ENCODE peak calls at places on chromosome 18, in eight cellular contexts. Q, J, V, B, K, L, E and D are unnamed samples.

GRCh38 chr18:47100214-47100831 is 50.0 kb downstream of the HDHD2 start:
- DNase-seq in L (no peak), Q (peak; percentile 48), V (peak; percentile 22), B (peak; percentile 44), K (peak; percentile 73), E (peak; percentile 39), J (peak; percentile 62), D (no peak)

GRCh38 chr18:29418136-29418535 is 1241.2 kb upstream of the CDH2 start:
- DNase-seq in V (no peak), J (peak; percentile 89), E (no peak), Q (peak; percentile 11), B (no peak), K (no peak), L (peak; percentile 4), D (peak; percentile 17)

GRCh38 chr18:45617284-45617683 is 2.0 kb downstream of the SLC14A2 start:
- DNase-seq in V (peak; percentile 17), K (peak; percentile 18), L (peak; percentile 76), J (peak; percentile 90), E (peak; percentile 74), B (peak; percentile 88), Q (peak; percentile 72), D (peak; percentile 37)

GRCh38 chr18:8374652-8375051 is 234.6 kb upstream of the RAB12 start:
- DNase-seq in Q (no peak), V (no peak), B (no peak), E (no peak), L (no peak), K (no peak), J (peak; percentile 13), D (no peak)

GRCh38 chr18:48788378-48788777 is 162.4 kb downstream of the SMAD7 start:
- DNase-seq in E (no peak), V (no peak), B (no peak), K (no peak), J (no peak), Q (no peak), L (no peak), D (no peak)

GRCh38 chr18:61127714-61128485 is 205.3 kb upstream of the CDH20 start:
- DNase-seq in B (no peak), L (no peak), K (no peak), Q (no peak), E (no peak), V (no peak), J (no peak), D (no peak)

GRCh38 chr18:13626544-13626908 is 99.8 kb downstream of the FAM210A start:
- DNase-seq in Q (no peak), B (no peak), K (no peak), L (no peak), J (no peak), E (no peak), V (no peak), D (no peak)

GRCh38 chr18:27378396-27379094 is 193.4 kb upstream of the CHST9 start:
- DNase-seq in Q (peak; percentile 8), K (peak; percentile 13), E (no peak), V (no peak), B (no peak), L (no peak), J (peak; percentile 92), D (no peak)

GRCh38 chr18:48163184-48164095 is 233.0 kb upstream of the SMAD2 start:
- DNase-seq in E (no peak), K (no peak), B (no peak), J (no peak), Q (no peak), V (no peak), L (no peak), D (no peak)

GRCh38 chr18:79944746-79945117 is 6.7 kb downstream of the SLC66A2 start:
- DNase-seq in J (no peak), Q (no peak), B (no peak), V (no peak), E (no peak), K (no peak), L (no peak), D (no peak)

GRCh38 chr18:31241900-31242409 is 76.0 kb upstream of the DSG1 start:
- DNase-seq in K (peak; percentile 51), B (no peak), V (peak; percentile 69), Q (no peak), E (peak; percentile 82), L (no peak), J (peak; percentile 58), D (no peak)

GRCh38 chr18:22433960-22434359 is 16.2 kb upstream of the CTAGE1 start:
- DNase-seq in J (peak; percentile 50), B (no peak), V (no peak), L (peak; percentile 64), Q (peak; percentile 53), E (no peak), K (no peak), D (no peak)

DNA sequence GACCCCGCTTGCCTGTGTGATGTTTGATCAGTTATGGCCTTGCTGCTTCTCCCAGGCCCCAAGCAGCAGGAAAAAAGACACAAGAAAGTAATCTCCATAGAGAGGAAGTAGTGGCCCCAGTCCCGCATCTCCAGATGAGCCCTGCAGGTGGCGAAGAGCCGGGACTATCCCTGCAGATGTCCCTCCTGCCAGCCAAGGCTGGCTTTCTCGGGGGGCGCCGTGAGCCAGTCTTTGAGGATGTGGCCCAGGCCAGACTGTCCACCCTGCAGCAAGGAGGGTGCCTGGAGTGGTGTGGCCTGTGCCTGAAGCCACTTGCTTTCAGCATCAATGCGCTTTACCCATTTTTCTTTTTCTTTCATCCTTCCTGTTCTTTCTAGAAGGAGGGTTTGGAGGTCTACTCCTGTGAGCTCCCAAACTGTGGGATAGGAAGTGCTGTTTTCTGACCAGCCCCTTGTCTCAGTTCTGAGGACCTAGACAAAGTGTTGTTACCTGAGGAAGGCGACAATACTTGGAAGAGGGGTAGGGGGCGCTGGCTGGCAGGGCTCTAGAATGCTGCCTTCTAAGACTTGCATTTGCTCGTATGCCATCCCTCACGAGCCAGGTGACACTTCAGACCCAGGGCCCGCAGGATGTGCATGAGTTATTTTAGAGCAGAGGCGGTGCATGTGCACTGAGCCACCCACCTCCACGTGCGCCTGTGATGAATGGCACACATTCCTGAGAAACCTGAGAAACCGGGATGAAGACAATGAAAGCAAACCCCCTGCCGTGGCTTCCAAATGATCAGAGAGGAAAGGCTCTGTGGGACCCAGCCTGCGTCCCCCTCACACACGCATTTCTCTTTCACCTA is 255.8 kb downstream of the FBXO15 start:
- DNase-seq in E (no peak), K (no peak), L (no peak), J (no peak), B (no peak), Q (no peak), V (no peak), D (no peak)
- TF ChIP-seq CTCF in E (no peak), K (no peak), L (no peak), J (no peak), B (no peak), Q (peak; percentile 38), V (no peak), D (peak; percentile 3)

GRCh38 chr18:812673-813404 is 797 bp upstream of the YES1 start:
- DNase-seq in J (peak; percentile 88), B (peak; percentile 87), K (peak; percentile 71), L (peak; percentile 59), E (peak; percentile 61), Q (peak; percentile 60), V (peak; percentile 36), D (no peak)

GRCh38 chr18:813405-814071 is 1.5 kb upstream of the YES1 start:
- DNase-seq in K (no peak), Q (no peak), E (no peak), J (no peak), B (no peak), V (no peak), L (no peak), D (no peak)

GRCh38 chr18:812123-812672 is at the start of gene YES1:
- DNase-seq in V (peak; percentile 59), K (peak; percentile 77), E (peak; percentile 81), L (no peak), Q (peak; percentile 49), B (peak; percentile 75), J (peak; percentile 74), D (no peak)

GRCh38 chr18:809985-810642 is 1.9 kb downstream of the YES1 start:
- DNase-seq in J (peak; percentile 11), L (no peak), V (no peak), Q (no peak), K (no peak), E (no peak), B (no peak), D (no peak)

GRCh38 chr18:811192-812122 is 585 bp downstream of the YES1 start:
- DNase-seq in B (peak; percentile 43), K (no peak), V (peak; percentile 4), J (peak; percentile 19), Q (no peak), L (no peak), E (peak; percentile 32), D (no peak)
- H3K4me3 ChIP-seq in B (peak overlapping the region; percentile 80), K (peak overlapping the region; percentile 96), V (peak overlapping the region; percentile 98), J (peak overlapping the region; percentile 95), Q (peak overlapping the region; percentile 89), L (peak overlapping the region; percentile 95), E (peak overlapping the region; percentile 94), D (peak overlapping the region; percentile 88)

DNA sequence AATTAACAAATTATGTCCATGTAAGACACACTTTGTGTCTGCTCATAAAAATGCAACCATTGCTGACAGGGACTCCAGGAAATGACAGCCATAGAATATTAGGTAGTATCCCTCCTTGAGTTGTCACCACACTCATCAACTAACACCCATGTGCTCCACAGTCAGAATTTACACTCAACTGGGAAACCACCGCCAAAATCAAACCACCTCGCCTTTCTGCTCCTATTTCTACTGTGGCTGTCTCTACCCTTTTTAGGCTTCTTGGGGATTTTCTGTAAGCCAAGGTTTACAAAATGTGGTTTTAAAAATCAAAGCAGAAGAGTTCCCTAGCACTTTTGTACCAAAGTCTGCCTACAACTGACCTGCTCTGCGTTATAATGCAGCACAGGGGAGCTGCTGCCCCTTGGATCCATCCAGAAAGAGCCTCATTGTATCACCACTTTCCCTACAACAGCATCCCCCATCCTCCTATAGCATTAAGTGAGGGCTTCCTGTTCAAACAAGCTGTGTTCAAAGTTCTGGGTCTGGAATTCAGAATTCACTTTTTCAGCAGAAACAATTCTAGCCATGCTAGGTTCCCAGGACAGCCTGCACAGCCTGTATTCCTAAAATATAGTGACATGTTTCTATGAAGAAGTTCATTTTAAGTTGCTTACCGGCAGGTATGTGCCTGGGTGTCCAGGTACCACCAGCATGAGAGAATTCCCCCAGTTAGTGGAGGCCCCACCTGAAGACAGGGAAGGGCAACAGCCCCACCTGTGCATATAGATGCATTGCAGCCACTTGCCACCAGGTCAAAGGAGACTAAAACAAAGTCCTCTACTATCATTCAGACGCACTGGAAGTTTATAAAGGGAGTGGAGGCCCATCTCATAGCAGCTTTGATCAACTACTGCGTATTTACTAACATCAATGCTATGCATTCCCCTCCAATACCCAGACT is 104.3 kb downstream of the MYO5B start:
- DNase-seq in J (no peak), K (no peak), Q (no peak), E (no peak), L (no peak), V (no peak), B (no peak), D (no peak)
- TF ChIP-seq CTCF in J (no peak), K (no peak), Q (no peak), E (no peak), L (no peak), V (no peak), B (no peak), D (no peak)

GRCh38 chr18:713135-713490 is 683 bp upstream of the ENOSF1 start:
- DNase-seq in L (no peak), J (no peak), B (no peak), E (no peak), K (no peak), V (no peak), Q (no peak), D (no peak)
- H3K4me3 ChIP-seq in L (no peak overlapping the region), J (peak overlapping the region; percentile 47), B (peak overlapping the region; percentile 67), E (peak overlapping the region; percentile 49), K (peak overlapping the region; percentile 63), V (peak overlapping the region; percentile 80), Q (peak overlapping the region; percentile 73), D (no peak overlapping the region)

GRCh38 chr18:12554796-12555388 is 103.0 kb downstream of the SPIRE1 start:
- DNase-seq in Q (no peak), V (no peak), B (no peak), K (no peak), J (no peak), L (no peak), E (no peak), D (no peak)
- TF ChIP-seq CTCF in Q (no peak), V (no peak), B (no peak), K (no peak), J (no peak), L (no peak), E (no peak), D (no peak)